ENCODE peak calls at places on chromosomes 5 and 9, in four cellular contexts. N is IMR-90, S is tibial artery, T is adrenal gland. G is an unnamed sample.

GRCh38 chr5:71483355-71483754 is 27.9 kb downstream of the BDP1 start:
- DNase-seq in S (no peak), T (no peak), N (peak; percentile 92), G (peak; percentile 62)

GRCh38 chr5:53738105-53738504 is 177.7 kb downstream of the NDUFS4 start:
- DNase-seq in T (no peak), N (no peak), S (no peak), G (no peak)

GRCh38 chr9:107750741-107751521 is 261.4 kb upstream of the KLF4 start:
- DNase-seq in S (peak; percentile 94), T (peak; percentile 96), N (peak; percentile 99), G (peak; percentile 96)

GRCh38 chr5:12023614-12024241 is 119.5 kb upstream of the CTNND2 start:
- DNase-seq in N (peak; percentile 27), S (no peak), T (no peak), G (no peak)

GRCh38 chr9:120612218-120612617 is 32.3 kb upstream of the CDK5RAP2 start:
- DNase-seq in S (no peak), N (peak; percentile 4), T (no peak), G (no peak)

GRCh38 chr5:113089653-113090335 is 113.2 kb downstream of the DCP2 start:
- DNase-seq in S (no peak), N (peak; percentile 54), T (no peak), G (no peak)

GRCh38 chr9:37801959-37802711 is 1.5 kb downstream of the DCAF10 start:
- DNase-seq in T (no peak), S (no peak), N (no peak), G (no peak)

GRCh38 chr9:34430843-34431437 is 27.4 kb downstream of the FAM219A start:
- DNase-seq in T (peak; percentile 70), N (peak; percentile 85), S (peak; percentile 27), G (peak; percentile 60)

GRCh38 chr9:77901771-77902170 is 129.8 kb downstream of the GNAQ start:
- DNase-seq in N (no peak), T (no peak), S (no peak), G (no peak)

GRCh38 chr9:123265833-123266232 is 2.6 kb downstream of the STRBP start:
- DNase-seq in T (no peak), N (no peak), S (no peak), G (no peak)

GRCh38 chr5:65209341-65209740 is 272.4 kb downstream of the ADAMTS6 start:
- DNase-seq in N (peak; percentile 96), S (no peak), T (no peak), G (peak; percentile 46)

GRCh38 chr5:150648294-150649107 is 8.0 kb downstream of the SYNPO start:
- DNase-seq in N (no peak), T (no peak), S (no peak), G (no peak)

GRCh38 chr9:69555802-69556201 is 116.4 kb downstream of the APBA1 start:
- DNase-seq in N (no peak), S (no peak), T (no peak), G (no peak)

GRCh38 chr5:151671979-151672378 is 14.7 kb downstream of the SPARC start:
- DNase-seq in N (peak; percentile 63), S (peak; percentile 31), T (peak; percentile 47), G (no peak)

GRCh38 chr5:62558941-62559340 is 19.7 kb upstream of the LRRC70 start:
- DNase-seq in N (no peak), S (no peak), T (no peak), G (no peak)

GRCh38 chr5:175517824-175518450 is 39.6 kb downstream of the SFXN1 start:
- DNase-seq in S (no peak), T (peak; percentile 31), N (peak; percentile 95), G (peak; percentile 61)

GRCh38 chr5:176162206-176162605 is 76.0 kb upstream of the SIMC1 start:
- DNase-seq in S (no peak), T (peak; percentile 69), N (no peak), G (no peak)

GRCh38 chr9:83312543-83312942 is 225.7 kb downstream of the FRMD3 start:
- DNase-seq in S (no peak), N (no peak), T (no peak), G (no peak)

GRCh38 chr9:18296702-18297531 is 177.0 kb upstream of the ADAMTSL1 start:
- DNase-seq in S (no peak), N (peak; percentile 53), T (no peak), G (no peak)

GRCh38 chr9:18299449-18299848 is 174.5 kb upstream of the ADAMTSL1 start:
- DNase-seq in S (no peak), N (no peak), T (no peak), G (no peak)

GRCh38 chr9:18294229-18294628 is 179.7 kb upstream of the ADAMTSL1 start:
- DNase-seq in S (no peak), T (no peak), N (no peak), G (no peak)

DNA sequence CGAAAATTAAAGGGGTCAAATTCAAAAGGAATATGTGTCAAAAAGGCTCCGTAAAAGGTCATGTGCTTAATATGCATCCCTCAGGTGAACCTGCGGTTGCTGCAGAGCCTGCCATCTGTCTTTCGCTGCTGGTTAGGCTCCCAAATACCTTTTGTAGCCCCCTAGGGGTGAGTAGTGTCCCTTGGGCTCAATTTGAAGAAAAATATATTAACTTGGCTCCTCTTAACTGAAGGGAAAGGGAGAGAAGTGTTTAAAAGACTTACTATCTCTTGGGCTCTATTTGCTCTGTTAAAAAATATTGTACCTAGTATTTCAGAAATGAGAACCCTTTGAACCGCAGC is 176.5 kb upstream of the ADAMTSL1 start:
- DNase-seq in N (no peak), T (no peak), S (no peak), G (no peak)
- TF ChIP-seq CTCF in N (peak; percentile 25), T (no peak), S (no peak), G (peak; percentile 46)

GRCh38 chr5:75335486-75335885 is 1.5 kb upstream of the HMGCR start:
- DNase-seq in S (no peak), N (no peak), T (no peak), G (no peak)
- H3K27ac ChIP-seq in S (no peak overlapping the region), N (no peak overlapping the region), T (no peak overlapping the region), G (no peak overlapping the region)

GRCh38 chr5:29485333-29485732 is 1708.2 kb upstream of the CDH6 start:
- DNase-seq in T (no peak), N (no peak), S (no peak), G (no peak)
- H3K9me3 ChIP-seq in T (peaks cover 5% of the 10 kb centered on the region), N (peaks cover 4% of the 10 kb centered on the region), S (no peaks in the 10 kb centered on the region), G (peaks cover 8% of the 10 kb centered on the region)

DNA sequence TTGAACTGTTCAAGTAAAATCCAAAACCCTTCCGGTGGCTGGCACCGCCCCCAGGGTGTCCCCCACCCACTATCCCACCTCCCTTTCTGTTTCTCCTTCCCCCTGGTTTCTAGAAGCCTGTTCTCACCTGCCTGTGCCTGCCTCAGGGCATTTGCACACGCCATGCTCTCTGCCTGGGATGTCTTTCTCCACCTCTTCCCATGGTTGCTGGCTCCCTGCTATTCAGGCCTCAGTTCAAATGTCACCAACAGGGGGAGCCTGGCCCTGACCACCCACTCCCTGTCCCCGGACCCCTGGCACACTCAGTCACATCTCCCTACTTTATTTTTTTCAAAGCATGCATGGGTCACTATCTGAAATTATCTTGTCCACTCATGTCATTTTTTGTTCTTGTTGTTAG is 39.9 kb upstream of the EEIG1 start:
- DNase-seq in N (no peak), T (no peak), S (no peak), G (no peak)
- TF ChIP-seq CTCF in N (peak; percentile 10), T (no peak), S (no peak), G (peak; percentile 20)

DNA sequence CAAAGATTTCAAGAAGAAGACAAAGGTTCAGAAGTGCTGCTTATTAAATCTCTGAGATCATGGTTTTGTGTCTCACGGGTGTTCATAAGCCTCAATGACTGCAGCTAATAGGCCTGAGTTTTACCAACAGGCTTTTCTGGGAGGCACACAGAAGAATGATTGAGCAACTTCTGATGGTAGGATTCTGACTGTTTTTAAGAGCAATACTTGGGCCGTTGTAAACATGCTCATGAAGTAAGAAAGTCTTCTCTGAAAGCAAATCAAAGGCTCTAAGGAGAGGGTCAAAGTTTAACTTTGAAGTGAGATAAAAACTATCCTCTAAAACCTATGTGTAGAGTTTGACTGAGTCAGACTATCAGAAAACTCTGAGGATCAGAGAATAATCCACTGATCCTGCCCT is 390.9 kb upstream of the DAB2 start:
- DNase-seq in T (no peak), N (no peak), S (no peak), G (no peak)
- H3K27ac ChIP-seq in T (no peak overlapping the region), N (no peak overlapping the region), S (no peak overlapping the region), G (no peak overlapping the region)

G was measured in AG04450.